ENCODE peak calls at places on chromosomes 5 and 9, in four cellular contexts. P is stimulated activated CD4-positive, alpha-beta T cell treated with anti-CD3 and anti-CD28 coated beads, TNF-alpha, amount 100 ng/mL, for 1 hour; K is NCI-H1417; Q is AG08396. U is an unnamed sample.

GRCh38 chr9:17135578-17135904 is 701 bp downstream of the CNTLN start:
- DNase-seq in P (no peak), K (no peak), Q (no peak), U (no peak)

GRCh38 chr5:165876538-165876937 is 2371.1 kb downstream of the MAT2B start:
- DNase-seq in P (no peak), K (no peak), Q (no peak), U (no peak)

GRCh38 chr9:38017149-38017884 is 51.7 kb downstream of the SHB start:
- DNase-seq in P (no peak), K (no peak), Q (no peak), U (no peak)

GRCh38 chr9:113857875-113858274 is 18.2 kb upstream of the ZNF618 start:
- DNase-seq in P (no peak), K (no peak), Q (no peak), U (no peak)

GRCh38 chr5:16994576-16994975 is 58.5 kb upstream of the MYO10 start:
- DNase-seq in P (no peak), K (no peak), Q (no peak), U (no peak)

GRCh38 chr5:34538026-34538672 is 118.0 kb upstream of the RAI14 start:
- DNase-seq in P (no peak), K (no peak), Q (no peak), U (no peak)

GRCh38 chr5:180070726-180071417 is 687 bp downstream of the RNF130 start:
- DNase-seq in P (no peak), K (peak), Q (peak), U (no peak)

GRCh38 chr9:89021154-89021803 is 30.0 kb downstream of the S1PR3 start:
- DNase-seq in P (no peak), K (no peak), Q (peak), U (no peak)

GRCh38 chr5:24747327-24747726 is 102.5 kb upstream of the CDH10 start:
- DNase-seq in P (no peak), K (no peak), Q (no peak), U (no peak)

GRCh38 chr9:94147776-94148175 is 63.5 kb downstream of the PTPDC1 start:
- DNase-seq in P (no peak), K (no peak), Q (no peak), U (no peak)

GRCh38 chr5:108661590-108662219 is 86.0 kb upstream of the FER start:
- DNase-seq in P (no peak), K (no peak), Q (peak), U (no peak)

GRCh38 chr5:587403-587802 is 24.7 kb upstream of the CEP72 start:
- DNase-seq in P (no peak), K (no peak), Q (no peak), U (no peak)

GRCh38 chr9:25678846-25679360 is 659 bp upstream of the TUSC1 start:
- DNase-seq in P (no peak), K (no peak), Q (no peak), U (no peak)

GRCh38 chr5:59810041-59810440 is 83.5 kb downstream of the PDE4D start:
- DNase-seq in P (peak), K (peak), Q (peak), U (no peak)

GRCh38 chr9:89484475-89485404 is 13.2 kb downstream of the SEMA4D start:
- DNase-seq in P (no peak), K (no peak), Q (no peak), U (no peak)

GRCh38 chr5:17302590-17302989 is 85.2 kb downstream of the BASP1 start:
- DNase-seq in P (no peak), K (no peak), Q (no peak), U (no peak)

GRCh38 chr5:175741556-175741955 is 83.7 kb downstream of the HRH2 start:
- DNase-seq in P (no peak), K (no peak), Q (no peak), U (no peak)

GRCh38 chr5:171588046-171588445 is 168.6 kb downstream of the FGF18 start:
- DNase-seq in P (no peak), K (no peak), Q (no peak), U (no peak)

GRCh38 chr5:136864960-136865359 is 499.6 kb upstream of the TRPC7 start:
- DNase-seq in P (no peak), K (no peak), Q (no peak), U (no peak)

GRCh38 chr9:134327671-134328231 is 1.5 kb downstream of the RXRA start:
- DNase-seq in P (no peak), K (no peak), Q (no peak), U (no peak)

GRCh38 chr5:169648725-169649124 is 11.7 kb downstream of the DOCK2 start:
- DNase-seq in P (no peak), K (no peak), Q (peak), U (no peak)

GRCh38 chr5:74232281-74232680 is 408.2 kb downstream of the ENC1 start:
- DNase-seq in P (no peak), K (no peak), Q (peak), U (no peak)

GRCh38 chr5:145949474-145949873 is 13.1 kb downstream of the SH3RF2 start:
- DNase-seq in P (no peak), K (no peak), Q (no peak), U (no peak)

GRCh38 chr5:109483395-109483974 is 73.7 kb upstream of the PJA2 start:
- DNase-seq in P (no peak), K (no peak), Q (no peak), U (no peak)

GRCh38 chr5:79257314-79257713 is 21.4 kb downstream of the JMY start:
- DNase-seq in P (no peak), K (no peak), Q (no peak), U (no peak)

GRCh38 chr5:173866249-173867172 is 21.6 kb upstream of the CPEB4 start:
- DNase-seq in P (no peak), K (no peak), Q (no peak), U (no peak)

GRCh38 chr5:181217111-181217804 is 5.8 kb upstream of the TRIM41 start:
- DNase-seq in P (peak), K (no peak), Q (no peak), U (no peak)

GRCh38 chr9:116005267-116005666 is 148.3 kb upstream of the PAPPA start:
- DNase-seq in P (no peak), K (no peak), Q (no peak), U (no peak)

GRCh38 chr5:42250-42649 is 49.7 kb upstream of the PLEKHG4B start:
- DNase-seq in P (no peak), K (no peak), Q (no peak), U (no peak)

GRCh38 chr5:61097465-61097864 is 64.8 kb downstream of the SMIM15 start:
- DNase-seq in P (no peak), K (no peak), Q (no peak), U (no peak)

GRCh38 chr5:133340002-133340755 is 272.2 kb downstream of the FSTL4 start:
- DNase-seq in P (no peak), K (no peak), Q (no peak), U (no peak)

GRCh38 chr5:154706416-154706815 is 48.8 kb upstream of the LARP1 start:
- DNase-seq in P (no peak), K (no peak), Q (no peak), U (no peak)

GRCh38 chr5:9712506-9713285 is 82.5 kb upstream of the TAS2R1 start:
- DNase-seq in P (no peak), K (no peak), Q (peak), U (no peak)

U was measured in glomerular endothelial cell.